ENCODE peak calls at places on chromosomes 13 and 19, in seven cellular contexts. Q is activated CD4-positive, alpha-beta T cell treated with anti-CD3 and anti-CD28 coated beads, Interleukin-2, amount 10 ng/mL, durations not matched to agents 7 days and 5 days; Z is KG1; H is stimulated activated naive CD8-positive, alpha-beta T cell treated with anti-CD3 and anti-CD28 coated beads, Interleukin-15, Interleukin-2, amounts not matched to agents 100 U/mL and 50 U/mL, for 24 hours; T is stimulated activated CD4-positive, alpha-beta T cell treated with anti-CD3 and anti-CD28 coated beads, Interleukin-1b, Interleukin-23, amount 100 ng/mL, for 24 hours; O is DMS53; M is activated gamma-delta T cell treated with Interleukin-2 at 50 U/mL for 16 hours. S is an unnamed sample.

GRCh38 chr13:113441661-113442060 is 11.6 kb downstream of the ADPRHL1 start:
- DNase-seq in Q (no peak), Z (no peak), H (no peak), T (no peak), O (no peak), M (no peak), S (no peak)

GRCh38 chr13:25179810-25180437 is 7.8 kb upstream of the AMER2 start:
- DNase-seq in Q (no peak), Z (no peak), H (no peak), T (no peak), O (no peak), M (no peak), S (no peak)

GRCh38 chr13:73548444-73548843 is 489.6 kb downstream of the KLF5 start:
- DNase-seq in Q (no peak), Z (no peak), H (no peak), T (no peak), O (no peak), M (no peak), S (no peak)

GRCh38 chr19:36060430-36060829 is 5.7 kb downstream of the WDR62 start:
- DNase-seq in Q (peak), Z (no peak), H (peak), T (no peak), O (peak), M (no peak), S (peak)

GRCh38 chr13:113573065-113573464 is 11.5 kb upstream of the TFDP1 start:
- DNase-seq in Q (no peak), Z (no peak), H (no peak), T (no peak), O (no peak), M (no peak), S (no peak)

GRCh38 chr19:55437410-55437809 is 5.7 kb downstream of the SHISA7 start:
- DNase-seq in Q (no peak), Z (peak), H (peak), T (no peak), O (peak), M (no peak), S (peak)

GRCh38 chr13:35388456-35388855 is 88.0 kb downstream of the MAB21L1 start:
- DNase-seq in Q (no peak), Z (no peak), H (no peak), T (no peak), O (no peak), M (no peak), S (no peak)

GRCh38 chr13:104553156-104553555 is 1486.9 kb upstream of the SLC10A2 start:
- DNase-seq in Q (no peak), Z (no peak), H (no peak), T (no peak), O (no peak), M (no peak), S (no peak)

GRCh38 chr19:54136086-54136863 is 1.3 kb upstream of the CNOT3 start:
- DNase-seq in Q (no peak), Z (peak), H (no peak), T (no peak), O (peak), M (no peak), S (no peak)

GRCh38 chr19:46536391-46536790 is 40.7 kb upstream of the PNMA8B start:
- DNase-seq in Q (no peak), Z (no peak), H (no peak), T (no peak), O (no peak), M (no peak), S (no peak)

GRCh38 chr13:30681489-30682242 is 53.7 kb upstream of the ALOX5AP start:
- DNase-seq in Q (no peak), Z (no peak), H (no peak), T (no peak), O (no peak), M (no peak), S (no peak)

GRCh38 chr13:59658027-59658735 is 505.5 kb downstream of the DIAPH3 start:
- DNase-seq in Q (no peak), Z (no peak), H (no peak), T (no peak), O (no peak), M (no peak), S (no peak)

GRCh38 chr13:35356572-35356971 is 119.9 kb downstream of the MAB21L1 start:
- DNase-seq in Q (no peak), Z (peak), H (no peak), T (no peak), O (peak), M (no peak), S (no peak)

GRCh38 chr13:71513414-71514063 is 353.5 kb downstream of the DACH1 start:
- DNase-seq in Q (no peak), Z (no peak), H (no peak), T (no peak), O (no peak), M (no peak), S (no peak)

GRCh38 chr13:46614582-46614981 is 61.6 kb downstream of the LRCH1 start:
- DNase-seq in Q (no peak), Z (no peak), H (no peak), T (no peak), O (no peak), M (no peak), S (no peak)

GRCh38 chr13:90105881-90106496 is 1241.5 kb upstream of the MIR17HG start:
- DNase-seq in Q (no peak), Z (no peak), H (no peak), T (no peak), O (no peak), M (no peak), S (no peak)

GRCh38 chr19:2517881-2518601 is 42.1 kb downstream of the GADD45B start:
- DNase-seq in Q (no peak), Z (no peak), H (no peak), T (no peak), O (no peak), M (peak), S (no peak)

GRCh38 chr13:33033361-33033812 is 17.2 kb downstream of the KL start:
- DNase-seq in Q (peak), Z (no peak), H (peak), T (no peak), O (no peak), M (peak), S (peak)

GRCh38 chr19:40611096-40611495 is 9.9 kb downstream of the LTBP4 start:
- DNase-seq in Q (no peak), Z (no peak), H (no peak), T (no peak), O (peak), M (no peak), S (no peak)

GRCh38 chr13:111547726-111548273 is 227.4 kb downstream of the TEX29 start:
- DNase-seq in Q (no peak), Z (no peak), H (no peak), T (no peak), O (no peak), M (no peak), S (no peak)

GRCh38 chr19:1254081-1254527 is 5.7 kb downstream of the MIDN start:
- DNase-seq in Q (no peak), Z (no peak), H (no peak), T (no peak), O (no peak), M (no peak), S (no peak)

GRCh38 chr19:18856385-18857126 is 24.8 kb downstream of the UPF1 start:
- DNase-seq in Q (no peak), Z (no peak), H (no peak), T (no peak), O (peak), M (no peak), S (no peak)

GRCh38 chr19:33685541-33685940 is 63.8 kb downstream of the CHST8 start:
- DNase-seq in Q (no peak), Z (no peak), H (no peak), T (no peak), O (no peak), M (no peak), S (no peak)

GRCh38 chr13:64414381-64414780 is 2815.8 kb downstream of the PCDH9 start:
- DNase-seq in Q (no peak), Z (no peak), H (no peak), T (no peak), O (no peak), M (no peak), S (no peak)

GRCh38 chr19:48121909-48122371 is 11.3 kb upstream of the PLA2G4C start:
- DNase-seq in Q (no peak), Z (peak), H (no peak), T (no peak), O (no peak), M (no peak), S (no peak)

GRCh38 chr19:11261431-11261901 is 858 bp downstream of the DOCK6 start:
- DNase-seq in Q (no peak), Z (no peak), H (no peak), T (no peak), O (no peak), M (no peak), S (no peak)